ENCODE peak calls at places on chromosome 14, in six cellular contexts. O, R, V, W, Z and N are unnamed samples.

GRCh38 chr14:78327426-78328210 is 157.4 kb downstream of the NRXN3 start:
- DNase-seq in O (no peak), R (no peak), V (no peak), W (no peak), Z (no peak), N (no peak)

GRCh38 chr14:20512139-20512905 is 7.0 kb downstream of the RNASE10 start:
- DNase-seq in O (no peak), R (no peak), V (no peak), W (no peak), Z (no peak), N (no peak)

GRCh38 chr14:94673781-94674231 is 61.6 kb downstream of the SERPINA3 start:
- DNase-seq in O (no peak), R (no peak), V (no peak), W (no peak), Z (no peak), N (no peak)

GRCh38 chr14:94466706-94467370 is 9.2 kb downstream of the SERPINA9 start:
- DNase-seq in O (no peak), R (no peak), V (no peak), W (no peak), Z (no peak), N (no peak)

GRCh38 chr14:45253754-45254300 is 825 bp upstream of the MIS18BP1 start:
- DNase-seq in O (no peak), R (no peak), V (no peak), W (no peak), Z (peak), N (no peak)

GRCh38 chr14:65958664-65959562 is 527.3 kb upstream of the CCDC196 start:
- DNase-seq in O (no peak), R (no peak), V (no peak), W (peak), Z (no peak), N (peak)

GRCh38 chr14:101973356-101973755 is 9.0 kb downstream of the DYNC1H1 start:
- DNase-seq in O (no peak), R (no peak), V (no peak), W (peak), Z (no peak), N (no peak)

GRCh38 chr14:104579507-104579906 is at the start of gene C14orf180:
- DNase-seq in O (no peak), R (no peak), V (no peak), W (no peak), Z (peak), N (peak)

GRCh38 chr14:104966261-104967143 is 11.7 kb downstream of the AHNAK2 start:
- DNase-seq in O (no peak), R (peak), V (peak), W (no peak), Z (no peak), N (no peak)

GRCh38 chr14:105473677-105474477 is 744 bp upstream of the CRIP2 start:
- DNase-seq in O (peak), R (peak), V (peak), W (peak), Z (peak), N (peak)

GRCh38 chr14:96001866-96002510 is 37.2 kb upstream of the C14orf132 start:
- DNase-seq in O (no peak), R (peak), V (peak), W (no peak), Z (no peak), N (no peak)

GRCh38 chr14:59848671-59849070 is 21.9 kb downstream of the RTN1 start:
- DNase-seq in O (no peak), R (no peak), V (no peak), W (no peak), Z (no peak), N (no peak)

GRCh38 chr14:23066368-23066767 is 9.0 kb upstream of the CDH24 start:
- DNase-seq in O (no peak), R (no peak), V (no peak), W (no peak), Z (no peak), N (no peak)

GRCh38 chr14:77615231-77616132 is 955 bp downstream of the SPTLC2 start:
- DNase-seq in O (no peak), R (peak), V (peak), W (peak), Z (no peak), N (peak)

GRCh38 chr14:35808076-35808657 is 928 bp downstream of the RALGAPA1 start:
- DNase-seq in O (no peak), R (peak), V (no peak), W (peak), Z (no peak), N (no peak)

GRCh38 chr14:55518391-55518790 is 61.6 kb upstream of the KTN1 start:
- DNase-seq in O (no peak), R (no peak), V (no peak), W (no peak), Z (no peak), N (no peak)

GRCh38 chr14:28703482-28703881 is 63.1 kb upstream of the FOXG1 start:
- DNase-seq in O (no peak), R (no peak), V (no peak), W (no peak), Z (no peak), N (no peak)

GRCh38 chr14:94889520-94890312 is 119.8 kb upstream of the GSC start:
- DNase-seq in O (no peak), R (no peak), V (no peak), W (no peak), Z (no peak), N (no peak)

GRCh38 chr14:100442036-100442435 is 118.9 kb downstream of the SLC25A47 start:
- DNase-seq in O (no peak), R (no peak), V (peak), W (no peak), Z (no peak), N (no peak)

GRCh38 chr14:55762595-55763232 is 182.7 kb downstream of the KTN1 start:
- DNase-seq in O (no peak), R (no peak), V (no peak), W (no peak), Z (no peak), N (no peak)

GRCh38 chr14:104989236-104989950 is 3.8 kb downstream of the CLBA1 start:
- DNase-seq in O (no peak), R (no peak), V (no peak), W (no peak), Z (no peak), N (no peak)